ENCODE peak calls at places on chromosomes 11 and 22, in seven cellular contexts. R is cardiac muscle cell; N is activated CD8-positive, alpha-beta T cell treated with anti-CD3 and anti-CD28 coated beads for 36 hours; D is endothelial cell; G is Panc1; C is right lobe of liver; J is psoas muscle. F is an unnamed sample.

GRCh38 chr22:50184004-50184461 is 1.7 kb upstream of the TRABD start:
- DNase-seq in G (no peak), J (peak), N (no peak), R (peak), D (no peak), C (no peak), F (peak)

GRCh38 chr22:46104881-46105493 is 45.3 kb upstream of the PPARA start:
- DNase-seq in J (no peak), D (no peak), G (no peak), C (no peak), R (no peak), N (no peak), F (no peak)

GRCh38 chr11:119934866-119935265 is 203.0 kb downstream of the TRIM29 start:
- DNase-seq in N (no peak), R (no peak), C (no peak), D (no peak), G (no peak), J (no peak), F (no peak)

GRCh38 chr11:79437274-79437980 is 3.4 kb downstream of the TENM4 start:
- DNase-seq in G (no peak), N (no peak), D (peak), R (peak), J (peak), C (peak), F (no peak)

GRCh38 chr11:134538793-134539192 is 126.8 kb upstream of the B3GAT1 start:
- DNase-seq in R (no peak), J (no peak), N (no peak), C (peak), G (no peak), D (no peak), F (no peak)

GRCh38 chr22:33519140-33519973 is 400.9 kb downstream of the LARGE1 start:
- DNase-seq in R (peak), D (peak), C (no peak), J (peak), N (peak), G (no peak), F (peak)

GRCh38 chr11:70834984-70835560 is 417.3 kb downstream of the SHANK2 start:
- DNase-seq in D (no peak), R (no peak), N (no peak), G (no peak), C (no peak), J (no peak), F (no peak)

GRCh38 chr11:8389034-8389996 is 125.6 kb upstream of the LMO1 start:
- DNase-seq in D (no peak), N (no peak), J (no peak), G (no peak), R (peak), C (no peak), F (no peak)

GRCh38 chr11:66562907-66563583 is 5.4 kb downstream of the CTSF start:
- DNase-seq in C (no peak), D (no peak), R (no peak), N (no peak), G (no peak), J (no peak), F (no peak)

GRCh38 chr11:5624489-5625278 is at the start of gene TRIM34:
- DNase-seq in N (peak), R (peak), D (peak), J (no peak), C (peak), G (peak), F (no peak)

GRCh38 chr11:67279589-67280340 is 9.3 kb upstream of the ANKRD13D start:
- DNase-seq in J (peak), R (no peak), D (no peak), G (no peak), C (peak), N (no peak), F (no peak)

GRCh38 chr22:25970348-25970995 is 198.8 kb upstream of the SEZ6L start:
- DNase-seq in D (no peak), N (no peak), R (no peak), C (no peak), G (no peak), J (peak), F (no peak)

GRCh38 chr11:93145381-93145780 is 52.4 kb downstream of the SLC36A4 start:
- DNase-seq in G (no peak), N (no peak), J (no peak), R (no peak), D (no peak), C (no peak), F (no peak)

GRCh38 chr11:61027141-61027840 is 55.8 kb downstream of the CD6 start:
- DNase-seq in N (peak), R (no peak), D (no peak), J (no peak), G (no peak), C (no peak), F (no peak)

GRCh38 chr11:75292943-75293342 is 52.4 kb downstream of the TPBGL start:
- DNase-seq in G (no peak), C (no peak), N (no peak), R (no peak), J (no peak), D (no peak), F (no peak)

DNA sequence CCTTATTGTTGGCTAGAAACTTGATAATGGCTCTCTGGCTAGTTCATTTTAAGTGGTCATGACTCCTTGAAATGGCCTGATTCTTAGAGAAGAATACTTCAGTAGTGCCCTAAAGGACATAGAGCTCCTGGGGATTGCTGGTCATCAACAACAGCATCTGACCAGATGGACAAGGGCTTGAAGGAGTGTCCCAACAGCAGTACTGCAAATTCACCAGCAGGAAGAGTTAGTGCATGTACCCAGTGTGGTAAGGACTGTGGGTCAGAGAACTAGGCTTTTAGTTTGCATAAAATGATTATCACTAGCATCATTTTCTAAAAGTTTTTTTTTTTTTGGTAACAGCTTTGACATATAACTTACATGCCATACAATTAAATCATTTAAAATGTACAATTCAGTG is 39.5 kb upstream of the CUL5 start:
- DNase-seq in C (no peak), D (no peak), J (no peak), N (no peak), R (no peak), G (no peak), F (no peak)
- TF ChIP-seq CTCF in C (no peak), D (no peak), J (no peak), N (no peak), R (no peak), G (no peak), F (no peak)

DNA sequence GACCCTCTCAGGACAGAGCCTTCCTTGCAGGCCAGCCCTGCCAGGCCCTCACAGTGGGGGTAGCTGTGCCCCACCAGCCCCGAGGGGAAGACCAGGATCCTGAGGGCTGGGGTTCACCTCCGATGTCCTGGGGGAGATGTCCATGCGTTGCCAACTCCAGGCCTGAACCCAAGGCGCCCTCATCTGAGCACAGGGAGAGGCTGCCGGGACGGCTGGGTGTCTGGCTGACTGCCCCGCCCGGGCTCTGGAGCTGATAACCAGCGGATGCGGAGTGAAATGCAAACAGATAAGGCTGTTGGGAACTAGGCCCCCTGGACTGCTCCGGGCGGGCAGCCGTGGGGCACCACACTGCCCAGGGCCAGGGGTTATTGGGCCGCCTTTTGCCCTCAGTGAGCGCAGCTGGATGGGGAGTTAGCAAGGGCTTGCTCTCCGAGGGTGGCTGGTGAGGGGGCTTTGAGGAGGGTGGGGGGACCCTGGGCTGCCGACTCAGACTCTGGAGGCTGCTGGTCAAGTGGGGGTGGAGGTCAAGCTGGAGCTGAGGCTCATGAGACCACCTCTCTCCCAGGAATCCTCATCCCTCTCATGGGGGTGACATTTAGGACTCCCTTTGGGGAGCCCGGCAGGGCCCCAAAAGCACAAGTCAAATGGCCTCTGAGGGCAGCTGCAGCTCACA is 5.6 kb upstream of the MUC6 start:
- DNase-seq in G (no peak), N (no peak), D (no peak), R (peak), J (peak), C (no peak), F (no peak)
- TF ChIP-seq CTCF in G (no peak), N (no peak), D (no peak), R (peak), J (no peak), C (no peak), F (no peak)

GRCh38 chr22:38298312-38299000 is 18.8 kb downstream of the CSNK1E start:
- DNase-seq in C (no peak), G (no peak), R (peak), N (peak), J (no peak), D (no peak), F (no peak)
- TF ChIP-seq CTCF in C (peak), G (no peak), R (peak), N (peak), J (peak), D (peak), F (peak)

DNA sequence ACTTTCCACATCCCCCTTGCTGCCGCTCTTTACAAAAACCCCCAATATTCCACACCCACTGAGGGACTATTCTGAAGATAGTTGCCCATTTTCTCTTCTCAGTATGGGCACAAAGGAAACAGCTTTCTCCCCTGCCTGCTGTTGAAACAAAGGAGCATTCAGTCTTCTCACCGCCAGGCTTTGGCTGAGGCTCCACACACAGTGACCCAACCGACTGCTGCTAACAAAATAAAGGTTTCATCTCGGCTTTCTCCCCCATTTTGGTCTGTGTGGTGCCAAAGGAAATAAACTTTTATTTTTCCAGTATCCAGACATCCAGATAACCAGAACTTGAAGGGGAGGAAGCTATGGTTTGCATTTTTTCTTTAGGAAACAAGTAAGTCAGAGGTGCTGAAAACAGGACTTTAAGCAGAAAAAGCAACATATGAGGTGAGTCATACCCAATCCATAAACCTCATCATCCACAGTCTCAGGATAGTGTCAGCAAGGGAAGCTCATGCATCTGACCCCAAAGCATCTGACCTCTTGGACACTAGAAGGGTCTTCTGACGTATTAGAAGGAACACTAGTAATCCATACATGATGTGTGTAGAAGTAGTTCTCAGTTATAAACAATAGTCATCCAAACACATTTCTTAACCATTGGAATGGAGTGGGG is 6.4 kb downstream of the CLMP start:
- DNase-seq in D (no peak), J (no peak), R (peak), C (no peak), N (no peak), G (no peak), F (no peak)
- TF ChIP-seq CTCF in D (no peak), J (no peak), R (peak), C (no peak), N (no peak), G (no peak), F (no peak)

F was measured in AG09319.